ENCODE peak calls at places on chromosomes 13 and 19, in nine cellular contexts. R is OCI-LY7, B is IMR-90, L is prostate gland, Q is AG04450, D is transverse colon, N is heart right ventricle, I is lung, P is NB4. T is an unnamed sample.

GRCh38 chr19:19871932-19872331 is 6.2 kb downstream of the ZNF253 start:
- DNase-seq in R (no peak), B (no peak), L (no peak), Q (no peak), D (no peak), N (no peak), I (no peak), P (no peak), T (no peak)

GRCh38 chr13:20847298-20847697 is 55.2 kb downstream of the XPO4 start:
- DNase-seq in R (no peak), B (no peak), L (no peak), Q (no peak), D (no peak), N (no peak), I (no peak), P (no peak), T (no peak)

GRCh38 chr13:42873081-42873480 is 91.7 kb downstream of the FAM216B start:
- DNase-seq in R (no peak), B (peak), L (no peak), Q (no peak), D (no peak), N (no peak), I (no peak), P (no peak), T (no peak)

GRCh38 chr19:2033825-2034159 is 17.3 kb downstream of the MKNK2 start:
- DNase-seq in R (no peak), B (no peak), L (no peak), Q (no peak), D (no peak), N (no peak), I (no peak), P (no peak), T (no peak)

GRCh38 chr13:38763446-38764381 is 76.8 kb downstream of the FREM2 start:
- DNase-seq in R (peak), B (peak), L (no peak), Q (no peak), D (no peak), N (no peak), I (no peak), P (peak), T (peak)

GRCh38 chr13:93477238-93477637 is 250.6 kb downstream of the GPC6 start:
- DNase-seq in R (no peak), B (peak), L (no peak), Q (no peak), D (no peak), N (no peak), I (no peak), P (no peak), T (no peak)

GRCh38 chr13:26718146-26718545 is 42.4 kb downstream of the GPR12 start:
- DNase-seq in R (no peak), B (no peak), L (no peak), Q (no peak), D (no peak), N (no peak), I (no peak), P (no peak), T (no peak)

GRCh38 chr13:27824121-27824520 is 31.8 kb downstream of the GSX1 start:
- DNase-seq in R (no peak), B (no peak), L (no peak), Q (no peak), D (no peak), N (no peak), I (no peak), P (no peak), T (no peak)

GRCh38 chr13:88257706-88258105 is 586.5 kb downstream of the SLITRK5 start:
- DNase-seq in R (no peak), B (no peak), L (no peak), Q (no peak), D (no peak), N (no peak), I (no peak), P (no peak), T (no peak)

GRCh38 chr19:2455481-2456300 is 1.1 kb downstream of the LMNB2 start:
- DNase-seq in R (peak), B (no peak), L (no peak), Q (no peak), D (peak), N (peak), I (no peak), P (peak), T (peak)

GRCh38 chr19:12783849-12784393 is 7.4 kb upstream of the JUNB start:
- DNase-seq in R (no peak), B (no peak), L (peak), Q (no peak), D (peak), N (peak), I (peak), P (peak), T (peak)

GRCh38 chr13:104954210-104954609 is 1581.3 kb downstream of the EFNB2 start:
- DNase-seq in R (no peak), B (no peak), L (no peak), Q (no peak), D (no peak), N (no peak), I (no peak), P (no peak), T (no peak)

GRCh38 chr19:1213391-1214286 is 8.1 kb downstream of the STK11 start:
- DNase-seq in R (no peak), B (peak), L (peak), Q (no peak), D (peak), N (peak), I (peak), P (no peak), T (peak)

GRCh38 chr13:86870388-86870966 is 800.7 kb upstream of the SLITRK5 start:
- DNase-seq in R (peak), B (peak), L (no peak), Q (no peak), D (no peak), N (no peak), I (no peak), P (peak), T (peak)

GRCh38 chr19:49677232-49677881 is at the start of gene PRMT1:
- DNase-seq in R (peak), B (no peak), L (no peak), Q (no peak), D (peak), N (peak), I (no peak), P (peak), T (peak)

GRCh38 chr19:16141043-16141442 is 2.4 kb upstream of the HSH2D start:
- DNase-seq in R (peak), B (no peak), L (no peak), Q (no peak), D (peak), N (no peak), I (no peak), P (peak), T (peak)

GRCh38 chr13:34347784-34348573 is 530.0 kb downstream of the RFC3 start:
- DNase-seq in R (no peak), B (no peak), L (peak), Q (no peak), D (peak), N (no peak), I (no peak), P (no peak), T (peak)

GRCh38 chr19:17871032-17871877 is 490 bp upstream of the SLC5A5 start:
- DNase-seq in R (no peak), B (no peak), L (no peak), Q (no peak), D (no peak), N (no peak), I (no peak), P (no peak), T (no peak)
- H3K4me3 ChIP-seq in R (no peak), B (no peak), L (no peak), Q (no peak), D (no peak), N (no peak), I (no peak), P (no peak), T (no peak)

GRCh38 chr13:37138169-37138568 is 32.7 kb upstream of the CSNK1A1L start:
- DNase-seq in R (no peak), B (no peak), L (no peak), Q (no peak), D (no peak), N (no peak), I (no peak), P (no peak), T (no peak)
- TF ChIP-seq CTCF in R (no peak), B (no peak), L (no peak), Q (peak), D (no peak), N (no peak), I (no peak), P (no peak), T (no peak)

GRCh38 chr13:31114641-31115040 is 47.1 kb downstream of the HSPH1 start:
- DNase-seq in R (no peak), B (no peak), L (no peak), Q (no peak), D (no peak), N (no peak), I (no peak), P (no peak), T (no peak)
- H3K4me3 ChIP-seq in R (no peak), B (no peak), L (no peak), Q (no peak), D (no peak), N (no peak), I (no peak), P (no peak), T (no peak)

GRCh38 chr19:14091086-14091884 is 734 bp upstream of the SAMD1 start:
- DNase-seq in R (peak), B (peak), L (no peak), Q (no peak), D (peak), N (no peak), I (no peak), P (peak), T (peak)

GRCh38 chr19:14088634-14089411 is 1.7 kb downstream of the SAMD1 start:
- DNase-seq in R (no peak), B (no peak), L (no peak), Q (no peak), D (no peak), N (no peak), I (no peak), P (no peak), T (no peak)

GRCh38 chr19:14090509-14091085 is at the start of gene SAMD1:
- DNase-seq in R (peak), B (peak), L (peak), Q (peak), D (peak), N (peak), I (peak), P (peak), T (peak)

GRCh38 chr19:14089662-14090508 is 666 bp downstream of the SAMD1 start:
- DNase-seq in R (peak), B (peak), L (no peak), Q (no peak), D (peak), N (peak), I (no peak), P (peak), T (peak)

GRCh38 chr19:14089412-14089661 is 1.2 kb downstream of the SAMD1 start:
- DNase-seq in R (peak), B (no peak), L (no peak), Q (no peak), D (no peak), N (no peak), I (no peak), P (peak), T (peak)
- TF ChIP-seq CTCF in R (peak), B (peak), L (no peak), Q (peak), D (no peak), N (no peak), I (no peak), P (no peak), T (no peak)

DNA sequence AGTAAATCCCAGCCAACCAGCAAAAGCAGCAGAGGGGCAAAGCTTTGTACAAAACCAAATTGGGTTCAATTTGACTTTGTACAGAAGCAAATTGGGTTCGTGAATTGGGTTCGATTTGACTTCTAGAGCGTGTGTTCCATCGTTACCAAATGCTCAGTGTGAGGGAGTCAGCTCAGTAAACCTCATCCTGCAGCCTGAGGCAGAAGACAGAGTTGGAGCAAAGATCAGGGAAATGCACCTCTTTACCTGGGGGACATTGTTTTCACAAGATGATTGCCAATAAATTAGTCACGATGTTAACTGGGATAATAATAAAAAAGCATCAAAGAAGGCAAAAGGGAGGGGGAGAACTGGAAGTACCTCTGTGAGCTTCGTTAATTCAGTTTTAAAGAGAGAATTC is 1.5 kb downstream of the RAB20 start:
- DNase-seq in R (no peak), B (no peak), L (no peak), Q (no peak), D (no peak), N (no peak), I (no peak), P (no peak), T (no peak)
- H3K4me3 ChIP-seq in R (no peak), B (peak), L (peak), Q (peak), D (peak), N (peak), I (peak), P (peak), T (no peak)

DNA sequence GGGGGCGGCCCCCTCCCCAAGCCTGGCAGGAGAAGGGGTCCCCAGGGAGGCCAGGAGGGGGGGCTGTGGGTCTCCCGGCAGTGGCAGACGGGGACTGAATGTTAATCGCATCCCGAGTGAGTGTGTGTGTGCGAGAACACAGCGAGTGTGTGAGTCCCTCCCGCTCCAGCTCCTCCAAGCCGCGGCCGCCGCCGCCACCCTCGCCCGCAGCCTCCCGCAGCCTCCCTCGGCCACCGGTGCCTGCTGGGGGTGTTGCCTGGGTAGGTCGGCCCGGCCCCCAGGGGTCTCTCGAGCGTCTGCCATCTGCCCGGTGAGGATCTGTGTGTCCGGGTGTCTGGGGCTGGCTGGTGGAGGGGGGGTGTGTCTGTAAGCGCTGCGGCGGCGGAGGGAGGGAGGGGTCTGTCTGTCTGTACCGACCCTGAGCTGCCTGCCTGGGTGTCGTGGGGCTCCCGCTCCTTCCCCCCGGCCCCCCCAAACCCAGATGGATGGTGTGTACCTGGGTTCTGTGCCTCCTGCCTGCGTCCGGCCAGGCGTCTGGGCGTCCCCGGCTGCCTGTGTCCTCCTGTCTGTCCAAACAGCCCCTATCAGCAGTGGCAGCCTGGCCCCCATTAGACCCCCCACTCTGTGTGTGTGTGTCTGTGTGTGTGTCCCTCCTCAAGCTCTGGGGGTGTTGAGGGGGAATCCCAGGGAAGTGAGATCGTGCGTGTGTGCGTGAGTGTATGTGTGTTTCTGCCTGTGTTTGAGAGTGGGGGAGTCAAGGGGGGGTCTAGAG is at the start of gene GRIN2D:
- DNase-seq in R (peak), B (peak), L (no peak), Q (no peak), D (peak), N (no peak), I (no peak), P (peak), T (no peak)
- TF ChIP-seq CTCF in R (peak), B (peak), L (no peak), Q (no peak), D (no peak), N (no peak), I (no peak), P (peak), T (no peak)

DNA sequence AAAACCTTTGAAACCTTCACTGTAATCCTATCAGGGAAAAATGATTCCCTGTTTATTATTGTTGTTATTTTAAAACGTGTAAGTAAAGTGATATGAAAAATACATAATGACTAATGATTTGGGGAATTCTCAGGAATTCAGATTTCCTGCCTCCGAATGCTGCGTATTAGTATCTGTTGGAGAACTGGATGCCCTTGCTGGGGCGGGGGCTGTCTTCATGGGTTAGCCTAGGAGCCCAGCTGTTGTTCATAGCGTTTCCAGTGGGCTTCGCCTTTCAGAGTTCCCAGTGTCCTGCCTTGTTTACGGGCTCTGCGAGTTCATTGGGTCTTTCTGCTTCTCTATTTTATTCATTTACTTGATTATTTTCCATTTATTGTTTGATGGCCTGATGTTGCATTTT is 18.4 kb downstream of the NAXD start:
- DNase-seq in R (no peak), B (no peak), L (no peak), Q (no peak), D (no peak), N (no peak), I (no peak), P (no peak), T (no peak)
- H3K4me3 ChIP-seq in R (no peak), B (no peak), L (no peak), Q (no peak), D (no peak), N (no peak), I (no peak), P (no peak), T (no peak)

GRCh38 chr19:45079063-45079910 is at the start of gene GEMIN7:
- DNase-seq in R (peak), B (peak), L (peak), Q (no peak), D (peak), N (peak), I (peak), P (peak), T (peak)
- TF ChIP-seq CTCF in R (no peak), B (peak), L (peak), Q (no peak), D (peak), N (no peak), I (no peak), P (no peak), T (peak)

DNA sequence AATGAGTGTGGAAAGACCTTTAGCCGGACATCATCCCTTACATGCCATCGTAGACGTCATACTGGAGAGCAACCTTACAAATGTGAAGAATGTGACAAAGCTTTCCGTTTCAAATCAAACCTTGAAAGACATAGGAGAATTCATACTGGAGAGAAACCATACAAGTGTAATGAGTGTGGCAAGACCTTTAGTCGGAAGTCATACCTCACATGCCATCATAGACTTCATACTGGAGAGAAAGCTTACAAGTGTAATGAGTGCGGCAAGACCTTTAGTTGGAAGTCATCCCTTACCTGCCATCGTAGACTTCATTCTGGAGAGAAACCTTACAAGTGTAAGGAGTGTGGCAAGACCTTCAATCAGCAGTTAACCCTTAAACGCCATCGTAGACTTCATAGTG is 11.7 kb upstream of the ZNF813 start:
- DNase-seq in R (no peak), B (no peak), L (no peak), Q (no peak), D (no peak), N (no peak), I (no peak), P (no peak), T (no peak)
- H3K4me3 ChIP-seq in R (no peak), B (no peak), L (no peak), Q (no peak), D (no peak), N (no peak), I (no peak), P (no peak), T (no peak)